ENCODE peak calls at places on chromosomes 6 and 20, in ten cellular contexts. J, F, Q, P, X, M, S, Y, B and I are unnamed samples.

GRCh38 chr20:3572151-3572550 is 91.0 kb downstream of the GFRA4 start:
- DNase-seq in B (peak), Y (no peak), P (no peak), M (no peak), F (no peak), Q (no peak), X (no peak), S (no peak), J (no peak), I (no peak)

GRCh38 chr6:15431762-15432495 is 186.1 kb downstream of the JARID2 start:
- DNase-seq in F (peak), J (no peak), X (no peak), Q (no peak), S (no peak), P (no peak), B (peak), M (no peak), Y (no peak), I (no peak)

GRCh38 chr6:51844391-51844735 is 243.1 kb downstream of the PKHD1 start:
- DNase-seq in M (no peak), Q (no peak), Y (no peak), P (no peak), F (peak), S (no peak), X (no peak), B (no peak), J (no peak), I (no peak)

GRCh38 chr20:50110141-50111047 is 2.6 kb downstream of the UBE2V1 start:
- DNase-seq in X (peak), J (peak), M (peak), Q (no peak), B (no peak), Y (no peak), P (peak), F (no peak), S (peak), I (no peak)

GRCh38 chr6:19898141-19898740 is 61.1 kb downstream of the ID4 start:
- DNase-seq in Q (no peak), S (no peak), J (no peak), X (no peak), F (no peak), P (no peak), M (no peak), Y (no peak), B (no peak), I (no peak)

GRCh38 chr20:12729326-12729725 is 279.4 kb upstream of the SPTLC3 start:
- DNase-seq in B (no peak), P (no peak), X (peak), S (no peak), M (no peak), F (no peak), J (no peak), Y (no peak), Q (no peak), I (no peak)

GRCh38 chr20:2708665-2709064 is 16.1 kb downstream of the EBF4 start:
- DNase-seq in Y (no peak), X (no peak), J (no peak), S (no peak), P (no peak), B (no peak), F (no peak), M (no peak), Q (no peak), I (no peak)

GRCh38 chr6:118382126-118382525 is 166.0 kb upstream of the PLN start:
- DNase-seq in S (no peak), F (no peak), M (no peak), X (no peak), Y (no peak), B (no peak), P (no peak), J (no peak), Q (no peak), I (no peak)

GRCh38 chr6:33927551-33927950 is 123.7 kb upstream of the MLN start:
- DNase-seq in M (no peak), Q (peak), P (no peak), Y (no peak), J (no peak), F (peak), S (peak), X (peak), B (peak), I (peak)

GRCh38 chr20:60630609-60631008 is 621.5 kb upstream of the CDH4 start:
- DNase-seq in S (no peak), P (no peak), Q (no peak), Y (no peak), B (no peak), X (no peak), J (no peak), M (no peak), F (no peak), I (no peak)

GRCh38 chr6:43016166-43016915 is 2.3 kb downstream of the KLHDC3 start:
- DNase-seq in S (no peak), M (no peak), Y (no peak), P (no peak), X (no peak), B (no peak), J (no peak), F (no peak), Q (no peak), I (no peak)

GRCh38 chr6:75563032-75563431 is 38.6 kb upstream of the SENP6 start:
- DNase-seq in M (no peak), S (peak), F (peak), Q (no peak), Y (no peak), B (peak), J (no peak), X (peak), P (peak), I (peak)

GRCh38 chr6:1328129-1328528 is 16.2 kb downstream of the FOXQ1 start:
- DNase-seq in S (no peak), Q (no peak), P (no peak), Y (no peak), J (no peak), X (peak), B (no peak), M (no peak), F (no peak), I (no peak)

GRCh38 chr20:57409316-57409671 is 18.1 kb downstream of the RBM38 start:
- DNase-seq in Y (no peak), B (no peak), P (peak), F (no peak), Q (no peak), S (no peak), M (peak), X (no peak), J (no peak), I (no peak)

GRCh38 chr6:56909115-56909907 is 45.6 kb upstream of the BEND6 start:
- DNase-seq in S (no peak), Q (no peak), F (no peak), M (no peak), X (peak), P (no peak), J (no peak), Y (no peak), B (peak), I (no peak)

GRCh38 chr20:10447028-10447427 is 11.9 kb downstream of the SLX4IP start:
- DNase-seq in B (peak), J (no peak), M (no peak), F (peak), S (peak), P (no peak), Y (no peak), Q (no peak), X (peak), I (no peak)

GRCh38 chr20:4717816-4718215 is 3.9 kb upstream of the PRND start:
- DNase-seq in Y (no peak), F (peak), M (peak), B (no peak), Q (no peak), X (no peak), P (no peak), J (no peak), S (peak), I (no peak)

GRCh38 chr20:46573234-46573633 is 22.8 kb upstream of the OCSTAMP start:
- DNase-seq in Q (no peak), X (no peak), P (no peak), F (no peak), Y (no peak), B (no peak), M (no peak), J (no peak), S (no peak), I (no peak)

GRCh38 chr6:167559675-167560479 is 235.0 kb downstream of the TTLL2 start:
- DNase-seq in S (no peak), M (no peak), J (peak), B (no peak), X (no peak), Q (no peak), Y (no peak), P (no peak), F (no peak), I (no peak)

GRCh38 chr6:168231393-168231957 is 88.1 kb downstream of the DACT2 start:
- DNase-seq in S (no peak), F (no peak), X (no peak), J (no peak), Y (no peak), B (no peak), P (no peak), M (no peak), Q (no peak), I (no peak)

GRCh38 chr20:57342829-57343228 is 8.2 kb upstream of the RAE1 start:
- DNase-seq in F (no peak), M (no peak), S (no peak), P (no peak), J (no peak), Y (no peak), X (peak), Q (no peak), B (peak), I (no peak)

GRCh38 chr6:136962661-136963060 is 40.6 kb downstream of the SLC35D3 start:
- DNase-seq in S (no peak), B (no peak), M (no peak), Y (no peak), P (no peak), Q (no peak), J (no peak), X (no peak), F (no peak), I (no peak)

GRCh38 chr6:137661601-137662000 is 167.4 kb upstream of the OLIG3 start:
- DNase-seq in J (no peak), M (no peak), X (peak), F (peak), P (peak), Y (no peak), S (no peak), Q (no peak), B (peak), I (no peak)

GRCh38 chr20:57177636-57178280 is 88.7 kb downstream of the BMP7 start:
- DNase-seq in M (no peak), F (no peak), B (no peak), X (no peak), S (no peak), J (no peak), P (no peak), Y (no peak), Q (no peak), I (no peak)

GRCh38 chr6:112268011-112268410 is 13.6 kb upstream of the LAMA4 start:
- DNase-seq in F (no peak), B (no peak), J (no peak), M (no peak), Q (no peak), Y (no peak), X (no peak), P (no peak), S (no peak), I (no peak)

GRCh38 chr6:35330541-35331119 is 11.7 kb upstream of the PPARD start:
- DNase-seq in B (no peak), F (no peak), Q (no peak), P (no peak), M (no peak), S (no peak), X (no peak), J (no peak), Y (no peak), I (no peak)

GRCh38 chr6:88360203-88360797 is 194.2 kb upstream of the CNR1 start:
- DNase-seq in J (no peak), Y (no peak), S (peak), X (peak), P (no peak), B (no peak), F (peak), Q (no peak), M (no peak), I (peak)

GRCh38 chr6:53054532-53054931 is 10.7 kb upstream of the FBXO9 start:
- DNase-seq in B (no peak), P (no peak), M (no peak), S (no peak), F (no peak), X (no peak), J (no peak), Y (no peak), Q (no peak), I (no peak)

GRCh38 chr6:145763742-145764141 is 28.4 kb upstream of the EPM2A start:
- DNase-seq in X (no peak), P (no peak), S (no peak), Y (no peak), J (no peak), M (no peak), Q (no peak), B (no peak), F (no peak), I (no peak)

GRCh38 chr6:33761581-33761921 is 14.8 kb upstream of the IP6K3 start:
- DNase-seq in X (no peak), P (no peak), Q (no peak), S (no peak), Y (no peak), B (no peak), M (no peak), F (no peak), J (no peak), I (no peak)

GRCh38 chr20:63612276-63612931 is 14.5 kb downstream of the GMEB2 start:
- DNase-seq in M (no peak), B (no peak), J (no peak), S (no peak), P (no peak), Q (peak), Y (no peak), F (no peak), X (no peak), I (no peak)

GRCh38 chr20:62215991-62216635 is 4.0 kb downstream of the HRH3 start:
- DNase-seq in Q (no peak), F (no peak), X (no peak), J (no peak), S (no peak), Y (no peak), M (no peak), P (no peak), B (no peak), I (no peak)

DNA sequence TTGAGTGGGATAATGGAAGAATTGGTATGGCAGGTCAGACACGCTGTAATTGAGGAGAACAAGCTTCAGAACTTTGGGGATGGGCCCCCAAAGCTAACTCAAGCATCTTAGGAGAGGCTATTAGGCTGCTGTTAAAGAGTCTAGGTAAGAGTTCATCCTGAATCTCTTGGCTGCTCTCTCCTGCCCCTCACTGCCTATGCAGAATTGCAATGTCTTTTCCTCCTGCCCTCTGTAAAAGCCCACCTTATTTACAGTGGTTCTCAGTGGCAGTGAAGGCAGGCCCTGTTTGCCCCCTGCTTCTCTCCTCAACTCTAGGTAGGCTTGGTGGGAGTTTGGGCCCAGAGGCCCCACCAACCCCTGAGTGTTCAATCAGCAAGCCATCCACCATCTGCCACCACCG is 55.0 kb downstream of the LYRM2 start:
- DNase-seq in J (no peak), Y (no peak), M (no peak), X (no peak), B (no peak), Q (no peak), F (no peak), P (no peak), S (no peak), I (no peak)
- TF ChIP-seq CTCF in J (no peak), Y (no peak), M (no peak), X (no peak), B (no peak), Q (no peak), F (no peak), P (no peak), S (no peak), I (no peak)

GRCh38 chr6:160297310-160297709 is 38.7 kb upstream of the SLC22A2 start:
- DNase-seq in F (peak), Q (no peak), Y (no peak), P (no peak), M (no peak), S (no peak), J (no peak), X (no peak), B (no peak), I (no peak)
- TF ChIP-seq CTCF in F (no peak), Q (no peak), Y (no peak), P (no peak), M (no peak), S (no peak), J (no peak), X (no peak), B (no peak), I (peak)

GRCh38 chr6:109397020-109397419 is 14.8 kb upstream of the CD164 start:
- DNase-seq in Q (no peak), P (no peak), X (no peak), S (peak), F (peak), Y (no peak), J (no peak), B (peak), M (no peak), I (no peak)
- TF ChIP-seq CTCF in Q (peak), P (no peak), X (peak), S (peak), F (peak), Y (peak), J (peak), B (peak), M (no peak), I (peak)

DNA sequence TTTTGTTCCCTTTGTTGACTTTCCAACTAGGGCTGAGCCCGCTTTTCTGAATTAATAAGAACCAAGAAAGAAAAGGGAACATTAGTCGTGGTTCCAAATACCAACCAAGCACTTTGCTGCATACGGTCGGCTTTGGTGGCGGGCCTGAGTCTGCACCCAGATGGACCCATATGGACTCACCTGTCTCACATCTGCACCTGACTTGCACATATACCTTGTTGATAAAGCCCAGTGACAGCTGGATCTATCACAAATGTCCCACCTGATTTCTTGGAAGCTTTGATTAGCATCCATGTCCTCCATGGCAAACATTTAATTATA is 39.0 kb downstream of the TPD52L1 start:
- DNase-seq in Q (no peak), J (no peak), X (no peak), Y (no peak), S (no peak), M (no peak), P (no peak), F (no peak), B (no peak), I (no peak)
- TF ChIP-seq CTCF in Q (no peak), J (no peak), X (no peak), Y (no peak), S (no peak), M (no peak), P (peak), F (no peak), B (no peak), I (no peak)

GRCh38 chr6:4009486-4009885 is 69.5 kb downstream of the FAM217A start:
- DNase-seq in M (no peak), X (no peak), B (no peak), F (no peak), Q (no peak), S (no peak), J (no peak), Y (no peak), P (no peak), I (no peak)

GRCh38 chr6:4010682-4011081 is 68.3 kb downstream of the FAM217A start:
- DNase-seq in J (no peak), B (no peak), P (no peak), S (no peak), M (no peak), Q (no peak), Y (no peak), X (peak), F (no peak), I (no peak)

GRCh38 chr6:4004249-4004648 is 74.7 kb downstream of the FAM217A start:
- DNase-seq in S (no peak), M (no peak), X (no peak), Y (no peak), Q (no peak), F (no peak), B (peak), P (no peak), J (no peak), I (no peak)

GRCh38 chr6:4010035-4010434 is 68.9 kb downstream of the FAM217A start:
- DNase-seq in Q (no peak), S (no peak), M (no peak), B (no peak), F (no peak), X (no peak), J (no peak), Y (no peak), P (no peak), I (no peak)

DNA sequence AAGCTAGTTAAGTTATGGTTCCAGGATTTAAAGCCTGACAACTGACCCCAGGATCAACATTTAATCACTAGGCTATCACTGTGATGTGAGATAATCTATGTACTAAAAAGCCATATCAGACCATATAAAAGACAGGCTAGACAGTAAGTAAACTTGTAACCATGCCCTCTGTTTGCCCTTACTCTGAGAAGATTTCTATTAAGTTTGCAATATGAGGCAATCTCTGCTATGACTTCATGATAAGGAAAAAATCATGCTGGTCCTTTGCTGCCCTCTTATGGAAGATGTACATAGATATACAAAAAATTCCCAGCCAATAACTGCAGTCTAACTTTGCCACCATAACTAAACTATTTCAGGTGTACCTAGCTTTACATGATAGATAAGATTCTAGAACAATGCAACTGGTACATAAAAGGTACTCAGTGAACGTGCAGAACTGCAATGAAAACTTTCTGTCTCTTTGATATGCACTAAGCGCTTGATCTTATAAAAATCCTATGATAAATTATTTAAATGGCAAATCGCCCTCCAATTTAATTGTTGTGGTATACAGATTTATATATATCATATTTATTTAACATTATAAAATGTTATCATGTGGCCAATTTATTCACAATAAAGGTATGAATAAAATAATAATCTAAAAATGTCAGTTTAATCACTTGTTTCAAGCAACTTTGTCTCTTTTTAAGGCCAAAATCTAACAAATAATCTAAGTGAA is 70.5 kb downstream of the FAM217A start:
- DNase-seq in Q (no peak), B (peak), P (peak), X (peak), F (peak), Y (no peak), J (no peak), S (peak), M (no peak), I (peak)
- TF ChIP-seq CTCF in Q (peak), B (peak), P (peak), X (peak), F (peak), Y (peak), J (peak), S (peak), M (peak), I (peak)

DNA sequence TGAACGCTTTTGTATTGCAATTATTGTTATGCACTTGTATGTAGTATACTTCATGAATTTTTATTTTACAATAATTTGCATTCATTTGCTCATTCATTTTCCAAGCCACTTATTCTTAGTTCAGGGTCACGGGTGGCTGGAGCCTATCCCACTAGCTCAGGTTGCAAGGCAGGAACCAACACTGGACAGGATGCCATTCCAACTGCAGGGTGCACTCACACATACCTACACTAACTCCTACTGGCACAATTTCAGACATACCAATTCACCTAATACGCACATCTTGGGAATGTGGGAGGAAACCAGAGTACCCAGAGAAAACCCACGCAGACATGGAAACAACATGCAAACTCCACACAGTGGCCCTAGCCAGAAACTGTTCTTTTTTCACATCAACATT is 61.8 kb downstream of the LMBRD1 start:
- DNase-seq in J (no peak), S (no peak), Y (no peak), P (no peak), F (no peak), B (no peak), X (no peak), Q (no peak), M (no peak), I (peak)
- TF ChIP-seq CTCF in J (no peak), S (no peak), Y (no peak), P (no peak), F (no peak), B (no peak), X (no peak), Q (no peak), M (no peak), I (no peak)